ENCODE peak calls at places on chromosomes 2 and 18, in four cellular contexts. M, W, O and R are unnamed samples.

GRCh38 chr18:9762561-9762960 is 54.5 kb downstream of the RAB31 start:
- DNase-seq in W (no peak), M (no peak), O (no peak), R (no peak)

GRCh38 chr2:69225933-69226332 is 161.1 kb downstream of the GFPT1 start:
- DNase-seq in M (no peak), W (no peak), O (no peak), R (no peak)

GRCh38 chr2:39584283-39584972 is 81.3 kb upstream of the TMEM178A start:
- DNase-seq in W (no peak), O (no peak), M (no peak), R (no peak)

GRCh38 chr18:49716035-49716434 is 97.3 kb downstream of the ACAA2 start:
- DNase-seq in M (no peak), O (no peak), W (no peak), R (no peak)

GRCh38 chr2:59083075-59083792 is 842.1 kb upstream of the FANCL start:
- DNase-seq in M (no peak), W (no peak), O (no peak), R (no peak)

GRCh38 chr18:61742555-61743429 is 150.0 kb downstream of the RNF152 start:
- DNase-seq in O (peak; percentile 72), W (no peak), M (no peak), R (no peak)

GRCh38 chr2:118554616-118555015 is 292.8 kb downstream of the EN1 start:
- DNase-seq in O (no peak), M (no peak), W (no peak), R (no peak)

GRCh38 chr2:136297312-136297711 is 179.4 kb upstream of the CXCR4 start:
- DNase-seq in O (no peak), W (no peak), M (no peak), R (no peak)

GRCh38 chr2:70083344-70084156 is 3.7 kb upstream of the PCBP1 start:
- DNase-seq in M (no peak), O (no peak), W (no peak), R (no peak)

GRCh38 chr2:148201075-148202004 is 180.4 kb downstream of the MBD5 start:
- DNase-seq in M (no peak), O (peak; percentile 51), W (peak; percentile 8), R (peak; percentile 78)